ENCODE peak calls at places on chromosomes 5 and 9, in four cellular contexts. R is lung; P is WERI-Rb-1; F is naive thymus-derived CD4-positive, alpha-beta T cell. K is an unnamed sample.

GRCh38 chr5:176396330-176396729 is 7.8 kb downstream of the HIGD2A start:
- DNase-seq in P (peak; percentile 47), R (no peak), F (no peak), K (no peak)

GRCh38 chr9:99823392-99824377 is 2.0 kb downstream of the NR4A3 start:
- DNase-seq in R (peak; percentile 31), P (peak; percentile 41), F (peak; percentile 47), K (peak; percentile 71)

GRCh38 chr9:79799691-79800345 is 228.1 kb downstream of the TLE4 start:
- DNase-seq in R (peak; percentile 63), F (no peak), P (no peak), K (no peak)

GRCh38 chr5:163821142-163821541 is 315.7 kb downstream of the MAT2B start:
- DNase-seq in R (no peak), P (peak; percentile 11), F (no peak), K (no peak)

GRCh38 chr9:97983524-97984187 is 515 bp downstream of the ANP32B start:
- DNase-seq in P (peak; percentile 68), F (no peak), R (peak; percentile 52), K (peak; percentile 82)

GRCh38 chr9:131590907-131591844 is 45.9 kb downstream of the PRRT1B start:
- DNase-seq in F (peak; percentile 68), P (peak; percentile 94), R (peak; percentile 80), K (peak; percentile 82)

GRCh38 chr5:175195698-175196656 is 248.0 kb downstream of the DRD1 start:
- DNase-seq in R (no peak), F (no peak), P (no peak), K (no peak)

GRCh38 chr5:157602505-157602904 is 26.9 kb upstream of the ADAM19 start:
- DNase-seq in P (no peak), F (no peak), R (no peak), K (no peak)

GRCh38 chr5:113230711-113231652 is 203.8 kb downstream of the TSSK1B start:
- DNase-seq in P (no peak), F (no peak), R (no peak), K (no peak)

GRCh38 chr5:86030753-86031152 is 587.0 kb upstream of the COX7C start:
- DNase-seq in F (no peak), P (no peak), R (no peak), K (no peak)

GRCh38 chr5:179330186-179330900 is 14.9 kb downstream of the ADAMTS2 start:
- DNase-seq in F (no peak), R (no peak), P (no peak), K (no peak)

GRCh38 chr5:54738118-54738972 is 220.8 kb downstream of the SNX18 start:
- DNase-seq in P (no peak), R (peak; percentile 38), F (no peak), K (no peak)

GRCh38 chr9:85978496-85978895 is 37.5 kb downstream of the NAA35 start:
- DNase-seq in R (no peak), F (no peak), P (no peak), K (no peak)

GRCh38 chr5:56457887-56458451 is 224.8 kb upstream of the ANKRD55 start:
- DNase-seq in F (no peak), R (no peak), P (no peak), K (no peak)

GRCh38 chr5:55172937-55173695 is at the start of gene CDC20B:
- DNase-seq in F (peak; percentile 47), R (peak; percentile 35), P (peak; percentile 78), K (no peak)

GRCh38 chr9:93108301-93109041 is 12.5 kb downstream of the CARD19 start:
- DNase-seq in P (no peak), R (no peak), F (no peak), K (peak; percentile 60)

GRCh38 chr9:69028754-69029153 is 6.8 kb upstream of the FXN start:
- DNase-seq in P (no peak), R (no peak), F (peak; percentile 63), K (no peak)

GRCh38 chr9:133742849-133743444 is 4.8 kb upstream of the SARDH start:
- DNase-seq in F (peak; percentile 78), R (peak; percentile 74), P (peak; percentile 95), K (no peak)

GRCh38 chr9:104987743-104988142 is 59.8 kb upstream of the ABCA1 start:
- DNase-seq in F (no peak), P (no peak), R (no peak), K (no peak)

GRCh38 chr5:68345595-68345994 is 130.0 kb downstream of the PIK3R1 start:
- DNase-seq in P (no peak), F (no peak), R (no peak), K (no peak)

GRCh38 chr5:90201923-90202322 is 207.6 kb downstream of the CETN3 start:
- DNase-seq in P (no peak), R (no peak), F (no peak), K (no peak)

GRCh38 chr9:18601026-18601425 is 127.1 kb downstream of the ADAMTSL1 start:
- DNase-seq in P (no peak), F (no peak), R (no peak), K (no peak)

DNA sequence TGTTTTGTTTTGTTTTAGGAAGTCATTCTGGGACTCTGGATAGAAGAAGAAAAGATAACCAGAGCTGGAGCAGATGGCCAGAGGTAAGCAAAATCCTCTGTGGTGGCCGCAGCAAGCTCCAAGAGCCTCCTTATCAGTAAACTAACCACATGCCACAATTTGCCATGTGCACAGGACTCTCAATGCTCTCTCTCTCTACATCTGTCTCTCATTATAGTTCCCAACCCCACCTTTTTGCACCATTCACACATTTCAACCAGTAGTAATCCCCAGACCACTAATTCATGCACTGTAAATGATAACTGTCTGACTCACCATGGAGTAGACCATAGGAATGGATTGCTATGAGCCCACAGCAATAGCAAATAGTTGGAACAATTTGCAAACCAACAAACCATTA is 526.1 kb downstream of the TLR4 start:
- DNase-seq in R (no peak), P (peak; percentile 18), F (no peak), K (no peak)
- H3K9me3 ChIP-seq in R (no peaks in the 10 kb centered on the region), P (peaks cover 2% of the 10 kb centered on the region), F (no peaks in the 10 kb centered on the region), K (peaks cover 3% of the 10 kb centered on the region)

DNA sequence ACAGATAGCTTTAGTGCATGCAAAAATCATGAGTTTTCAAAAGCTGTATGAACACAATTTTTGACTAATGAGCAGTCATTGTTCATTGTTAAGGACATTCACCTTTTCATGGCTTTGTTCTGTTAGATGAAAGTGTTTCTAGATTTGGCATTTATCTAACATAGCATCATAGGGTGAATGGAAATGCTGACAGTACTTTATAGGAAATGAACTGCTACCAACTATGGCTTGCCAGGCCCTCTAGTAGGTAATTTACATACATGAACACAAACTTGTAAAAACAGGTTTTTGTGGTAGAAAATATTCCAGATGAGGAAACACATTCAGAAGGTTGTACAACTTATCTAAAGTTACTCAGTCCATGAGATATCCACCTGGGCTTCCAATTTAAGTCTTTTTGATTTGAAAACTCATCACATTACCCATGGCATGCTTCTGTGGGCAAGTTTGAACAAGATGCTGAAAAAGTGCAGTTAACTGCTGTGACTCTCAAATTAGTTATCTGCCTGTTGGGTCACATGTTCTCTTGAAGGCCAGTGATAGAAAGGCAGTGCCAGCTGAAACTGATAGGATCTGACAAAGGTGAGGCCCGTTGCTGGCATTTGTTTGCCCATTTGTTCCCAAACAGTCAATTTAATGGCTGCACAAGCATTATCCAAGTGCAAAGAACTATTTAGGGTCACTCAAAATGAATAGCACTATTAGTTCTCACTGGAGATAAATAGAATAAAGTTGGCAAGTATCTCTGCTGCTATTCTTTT is 399.1 kb downstream of the MAN2A1 start:
- DNase-seq in P (no peak), F (no peak), R (no peak), K (no peak)
- H3K27ac ChIP-seq in P (no peak overlapping the region), F (no peak overlapping the region), R (no peak overlapping the region), K (no peak overlapping the region)

GRCh38 chr5:136763548-136763947 is 398.2 kb upstream of the TRPC7 start:
- DNase-seq in P (no peak), R (no peak), F (no peak), K (no peak)
- H3K4me3 ChIP-seq in P (no peak overlapping the region), R (no peak overlapping the region), F (no peak overlapping the region), K (no peak overlapping the region)

GRCh38 chr5:30438785-30439184 is 754.7 kb upstream of the CDH6 start:
- DNase-seq in P (no peak), R (no peak), F (no peak), K (no peak)

GRCh38 chr5:30436718-30437117 is 756.8 kb upstream of the CDH6 start:
- DNase-seq in F (no peak), P (no peak), R (no peak), K (no peak)
- H3K9me3 ChIP-seq in F (no peaks in the 10 kb centered on the region), P (peaks cover 3% of the 10 kb centered on the region), R (peaks cover 7% of the 10 kb centered on the region), K (peaks cover 6% of the 10 kb centered on the region)

DNA sequence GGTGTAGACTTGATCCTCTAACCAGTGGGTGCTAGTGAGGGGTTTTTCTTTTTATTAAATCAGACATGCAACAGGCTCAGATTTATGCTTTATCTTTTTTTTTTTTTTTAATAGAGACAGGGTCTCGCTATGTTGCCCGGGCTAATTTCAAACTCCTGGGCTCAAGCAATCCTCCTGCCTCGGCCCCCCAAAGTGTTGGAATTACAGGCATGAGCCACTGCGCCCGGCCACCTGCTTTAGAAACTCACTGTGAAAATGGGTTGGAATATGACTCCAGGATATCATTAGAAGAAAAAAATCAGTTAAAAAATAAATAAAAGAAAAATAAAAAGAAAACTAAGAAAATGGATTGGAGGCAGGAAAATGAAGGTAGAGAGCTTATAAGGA is 50.7 kb downstream of the STOM start:
- DNase-seq in P (no peak), F (no peak), R (no peak), K (peak; percentile 44)
- H3K27ac ChIP-seq in P (no peak overlapping the region), F (no peak overlapping the region), R (peak overlapping the region; percentile 45), K (peak overlapping the region; percentile 73)

DNA sequence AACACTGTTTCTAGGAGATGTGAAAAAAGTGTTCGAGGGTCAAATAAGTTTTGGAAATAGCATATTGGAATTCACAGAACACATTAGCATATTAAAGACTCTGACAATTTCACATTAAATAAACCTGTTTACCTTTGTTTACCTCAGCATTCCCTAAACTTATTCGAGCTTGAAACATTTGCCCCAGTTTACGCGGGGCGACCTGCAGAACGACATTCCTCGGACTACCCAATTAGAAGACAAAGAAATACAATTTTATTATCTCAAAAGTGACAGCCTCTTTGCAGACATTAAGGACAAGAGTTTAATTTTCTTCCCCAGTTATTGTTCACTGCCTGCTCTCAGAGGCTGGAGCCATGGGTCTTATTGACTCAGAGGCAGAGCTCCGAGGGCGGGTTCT is 110.4 kb upstream of the NFIB start:
- DNase-seq in F (no peak), P (no peak), R (no peak), K (no peak)
- H3K4me3 ChIP-seq in F (no peak overlapping the region), P (no peak overlapping the region), R (no peak overlapping the region), K (no peak overlapping the region)

GRCh38 chr9:107946364-107947137 is 457.0 kb upstream of the KLF4 start:
- DNase-seq in P (no peak), R (no peak), F (no peak), K (no peak)
- H3K9me3 ChIP-seq in P (no peaks in the 10 kb centered on the region), R (no peaks in the 10 kb centered on the region), F (no peaks in the 10 kb centered on the region), K (peaks cover 3% of the 10 kb centered on the region)

GRCh38 chr5:178125253-178125916 is 5.4 kb upstream of the RMND5B start:
- DNase-seq in R (no peak), F (no peak), P (no peak), K (no peak)
- H3K27ac ChIP-seq in R (no peak overlapping the region), F (no peak overlapping the region), P (no peak overlapping the region), K (peak overlapping the region; percentile 74)

DNA sequence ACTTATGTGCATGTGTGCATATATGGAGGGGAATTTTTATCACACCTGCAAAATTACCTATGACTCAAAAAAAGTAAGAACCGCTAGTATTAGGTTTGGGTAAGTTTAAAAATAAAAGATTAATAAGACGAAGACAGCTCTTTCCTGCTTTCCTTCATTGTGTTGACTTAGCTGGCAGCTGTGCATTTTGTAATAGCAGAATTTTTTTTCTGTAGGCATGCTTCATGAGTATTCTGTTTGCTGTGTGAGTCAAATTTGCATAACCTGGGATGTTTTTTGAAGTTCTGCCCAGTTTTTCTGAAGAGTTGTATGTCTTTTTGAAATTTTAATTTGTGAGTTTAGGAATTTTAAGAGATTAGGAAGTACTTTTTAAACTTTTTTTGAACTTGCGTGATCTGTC is 42.5 kb downstream of the HACD4 start:
- DNase-seq in F (no peak), P (no peak), R (no peak), K (no peak)
- H3K4me3 ChIP-seq in F (no peak overlapping the region), P (no peak overlapping the region), R (no peak overlapping the region), K (no peak overlapping the region)